ENCODE peak calls at places on chromosomes 4 and X, in seven cellular contexts. L is fibroblast of mammary gland, P is heart right ventricle, X is left ventricle myocardium inferior, U is hepatocyte, M is HFF-Myc, K is PC-3. I is an unnamed sample.

GRCh38 chrX:106613277-106613676 is 1.5 kb downstream of the RADX start:
- DNase-seq in U (no peak), L (no peak), M (no peak), X (no peak), K (no peak), P (no peak), I (no peak)

GRCh38 chr4:133096972-133097371 is 52.1 kb upstream of the PCDH10 start:
- DNase-seq in P (no peak), U (no peak), L (no peak), X (no peak), M (no peak), K (no peak), I (no peak)

GRCh38 chr4:7339751-7340552 is 94.8 kb downstream of the PSAPL1 start:
- DNase-seq in K (no peak), L (no peak), P (no peak), M (no peak), U (no peak), X (peak; percentile 5), I (no peak)

GRCh38 chrX:24241822-24242648 is 71.8 kb downstream of the SUPT20HL2 start:
- DNase-seq in U (peak; percentile 64), K (peak; percentile 49), X (no peak), L (peak; percentile 63), M (no peak), P (peak; percentile 32), I (peak; percentile 53)

GRCh38 chrX:40300286-40300890 is 202.6 kb upstream of the BCOR start:
- DNase-seq in U (no peak), P (no peak), X (no peak), K (no peak), M (no peak), L (no peak), I (no peak)

GRCh38 chrX:37776283-37776986 is 3.4 kb upstream of the CYBB start:
- DNase-seq in M (no peak), U (no peak), X (no peak), L (no peak), K (no peak), P (no peak), I (no peak)

GRCh38 chr4:57074753-57075152 is 35.4 kb downstream of the IGFBP7 start:
- DNase-seq in X (no peak), L (peak; percentile 68), M (peak; percentile 51), K (peak; percentile 32), P (no peak), U (no peak), I (peak; percentile 95)

GRCh38 chrX:118904218-118904617 is 70.2 kb upstream of the LONRF3 start:
- DNase-seq in U (no peak), M (no peak), X (no peak), K (no peak), P (no peak), L (no peak), I (no peak)

DNA sequence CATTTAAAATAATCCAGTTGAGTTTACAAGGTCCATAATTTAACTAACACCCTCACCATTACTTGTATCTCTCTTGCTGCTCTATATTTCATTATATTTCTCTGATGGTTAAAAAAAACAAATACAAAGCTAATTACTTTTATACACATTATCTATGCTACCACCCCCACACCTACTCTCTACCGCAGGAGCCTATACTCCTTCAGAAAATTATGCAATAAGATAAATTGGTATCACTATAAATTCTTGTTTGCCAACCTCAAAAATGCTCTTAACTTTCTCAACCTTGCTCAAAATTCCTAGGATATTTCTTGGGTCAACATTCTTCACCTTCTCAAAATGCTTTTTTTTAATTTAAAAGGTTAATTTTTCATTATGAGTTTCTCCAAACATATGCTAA is 282.7 kb downstream of the KCTD8 start:
- DNase-seq in M (no peak), X (no peak), L (no peak), P (no peak), K (no peak), U (no peak), I (no peak)
- H3K4me3 ChIP-seq in M (no peak overlapping the region), X (no peak overlapping the region), L (no peak overlapping the region), P (no peak overlapping the region), K (no peak overlapping the region), U (no peak overlapping the region), I (no peak overlapping the region)

GRCh38 chr4:176841730-176842129 is 49.0 kb upstream of the VEGFC start:
- DNase-seq in U (no peak), L (peak; percentile 84), P (no peak), K (peak; percentile 84), M (peak; percentile 38), X (no peak), I (peak; percentile 80)

GRCh38 chr4:176837176-176837915 is 44.6 kb upstream of the VEGFC start:
- DNase-seq in L (peak; percentile 31), X (no peak), P (no peak), M (no peak), K (no peak), U (no peak), I (no peak)

GRCh38 chr4:176838611-176839411 is 46.1 kb upstream of the VEGFC start:
- DNase-seq in X (peak; percentile 20), P (peak; percentile 9), M (peak; percentile 63), K (peak; percentile 70), L (peak; percentile 97), U (no peak), I (peak; percentile 71)

GRCh38 chr4:176840166-176840565 is 47.4 kb upstream of the VEGFC start:
- DNase-seq in K (peak; percentile 5), P (no peak), X (no peak), U (no peak), L (no peak), M (no peak), I (peak; percentile 44)

GRCh38 chr4:176839656-176840055 is 46.9 kb upstream of the VEGFC start:
- DNase-seq in K (peak; percentile 25), M (no peak), P (no peak), U (no peak), L (peak; percentile 33), X (no peak), I (no peak)
- H3K4me3 ChIP-seq in K (peak overlapping the region; percentile 1), M (no peak overlapping the region), P (no peak overlapping the region), U (no peak overlapping the region), L (no peak overlapping the region), X (no peak overlapping the region), I (no peak overlapping the region)

DNA sequence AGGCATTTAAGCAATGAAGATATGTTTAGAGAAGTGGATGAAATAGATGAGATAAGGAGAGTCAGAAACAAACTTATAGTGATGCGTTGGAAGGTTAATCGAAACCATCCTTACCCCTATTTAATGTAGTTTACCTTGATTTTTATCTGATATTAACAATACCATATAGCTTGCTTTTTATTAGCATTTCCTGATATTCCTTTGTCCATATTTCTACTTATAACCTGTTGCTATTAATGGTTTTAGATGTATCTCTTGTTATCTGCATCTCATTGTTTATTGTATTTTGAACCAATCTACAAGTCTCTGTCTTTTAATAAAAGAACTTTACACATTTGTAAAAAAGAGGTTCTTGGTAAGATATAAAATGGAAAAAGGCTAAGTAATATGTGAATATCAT is 1.6 kb downstream of the TCEAL9 start:
- DNase-seq in U (no peak), L (no peak), X (no peak), K (no peak), P (no peak), M (no peak), I (no peak)
- H3K4me3 ChIP-seq in U (peak overlapping the region; percentile 54), L (peak overlapping the region; percentile 80), X (peak overlapping the region; percentile 77), K (peak overlapping the region; percentile 92), P (no peak overlapping the region), M (peak overlapping the region; percentile 77), I (peak overlapping the region; percentile 71)

GRCh38 chr4:21790437-21791029 is 158.0 kb downstream of the KCNIP4 start:
- DNase-seq in K (peak; percentile 78), U (peak; percentile 49), X (no peak), M (no peak), P (no peak), L (peak; percentile 64), I (peak; percentile 83)
- H3K4me3 ChIP-seq in K (peak overlapping the region; percentile 57), U (no peak overlapping the region), X (no peak overlapping the region), M (no peak overlapping the region), P (no peak overlapping the region), L (no peak overlapping the region), I (no peak overlapping the region)

GRCh38 chr4:2061208-2062131 is 2.3 kb downstream of the NAT8L start:
- DNase-seq in P (no peak), U (no peak), X (no peak), L (no peak), K (no peak), M (no peak), I (no peak)
- H3K4me3 ChIP-seq in P (no peak overlapping the region), U (no peak overlapping the region), X (no peak overlapping the region), L (no peak overlapping the region), K (no peak overlapping the region), M (no peak overlapping the region), I (no peak overlapping the region)

GRCh38 chr4:55122235-55122634 is 3.2 kb downstream of the KDR start:
- DNase-seq in U (no peak), X (no peak), M (no peak), K (peak; percentile 45), P (no peak), L (no peak), I (no peak)
- H3K4me3 ChIP-seq in U (no peak overlapping the region), X (peak overlapping the region; percentile 81), M (no peak overlapping the region), K (no peak overlapping the region), P (no peak overlapping the region), L (no peak overlapping the region), I (no peak overlapping the region)

DNA sequence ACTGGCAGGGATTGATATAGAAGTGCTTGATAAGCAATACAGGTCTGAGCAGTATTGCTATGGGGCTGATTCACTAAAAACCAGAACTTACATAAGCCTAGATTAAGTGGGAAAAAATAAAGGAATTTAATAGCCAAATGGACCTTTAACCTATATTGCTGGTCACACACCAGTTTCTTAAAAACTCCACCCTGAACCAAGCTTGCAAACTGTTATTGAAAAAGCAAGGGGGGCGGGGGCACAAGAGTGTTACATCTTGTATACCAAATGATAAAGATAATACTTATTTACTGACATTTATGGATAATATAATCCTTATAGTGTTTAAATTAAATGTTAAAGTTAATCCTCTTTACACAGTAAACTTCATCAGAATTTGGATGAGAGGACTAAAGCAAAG is 40.3 kb upstream of the PITX2 start:
- DNase-seq in K (peak; percentile 23), M (no peak), X (no peak), U (no peak), P (no peak), L (no peak), I (no peak)
- H3K4me3 ChIP-seq in K (no peak overlapping the region), M (no peak overlapping the region), X (no peak overlapping the region), U (no peak overlapping the region), P (no peak overlapping the region), L (no peak overlapping the region), I (no peak overlapping the region)

I was measured in fibroblast of the aortic adventitia.